ENCODE peak calls at places on chromosomes 5 and 9, in nine cellular contexts. M is stimulated activated CD4-positive, alpha-beta T cell treated with anti-CD3 and anti-CD28 coated beads, Interleukin-2, amount 100 ng/mL, for 48 hours; X is pancreas; V is hypothalamus; B is activated effector memory CD4-positive, alpha-beta T cell treated with anti-CD3 and anti-CD28 coated beads, Interleukin-2, amount 50 U/mL, for 16 hours; R is sciatic nerve; D is Caco-2; T is skeletal muscle cell; I is left ventricle myocardium inferior. O is an unnamed sample.

GRCh38 chr9:104993291-104993963 is 65.5 kb upstream of the ABCA1 start:
- DNase-seq in D (peak), M (no peak), I (peak), V (peak), X (peak), T (peak), R (peak), B (no peak), O (peak)

GRCh38 chr9:87703636-87704276 is 22.2 kb upstream of the CTSL start:
- DNase-seq in V (no peak), R (no peak), M (no peak), X (peak), I (no peak), D (no peak), T (no peak), B (no peak), O (no peak)

GRCh38 chr9:136185596-136185995 is 19.3 kb downstream of the LHX3 start:
- DNase-seq in X (peak), D (no peak), B (no peak), M (no peak), T (no peak), R (no peak), V (no peak), I (no peak), O (no peak)

GRCh38 chr9:93620041-93620506 is 43.7 kb downstream of the PHF2 start:
- DNase-seq in I (no peak), R (no peak), V (no peak), T (no peak), M (no peak), B (no peak), X (no peak), D (no peak), O (no peak)

GRCh38 chr9:90853945-90854344 is 52.3 kb downstream of the SYK start:
- DNase-seq in D (no peak), R (no peak), V (no peak), I (no peak), M (no peak), B (no peak), T (no peak), X (no peak), O (peak)

GRCh38 chr5:124620743-124621142 is 125.7 kb downstream of the ZNF608 start:
- DNase-seq in M (no peak), V (no peak), I (no peak), D (no peak), B (no peak), X (no peak), R (no peak), T (no peak), O (no peak)

GRCh38 chr9:92429866-92430265 is 5.6 kb upstream of the OMD start:
- DNase-seq in T (no peak), D (no peak), X (no peak), B (no peak), I (no peak), V (no peak), R (no peak), M (no peak), O (no peak)

GRCh38 chr9:35716236-35716635 is 15.8 kb downstream of the TLN1 start:
- DNase-seq in T (no peak), V (no peak), M (no peak), B (no peak), I (no peak), D (no peak), X (no peak), R (no peak), O (no peak)

GRCh38 chr5:34053133-34053532 is 10.1 kb upstream of the C1QTNF3 start:
- DNase-seq in D (no peak), B (no peak), X (no peak), M (no peak), V (no peak), I (no peak), T (peak), R (no peak), O (no peak)

GRCh38 chr5:96718635-96719077 is 56.5 kb downstream of the CAST start:
- DNase-seq in T (no peak), R (peak), V (no peak), B (no peak), I (peak), M (no peak), X (peak), D (no peak), O (peak)

GRCh38 chr5:122704247-122705036 is 70.4 kb upstream of the SNX2 start:
- DNase-seq in D (no peak), R (no peak), V (no peak), T (peak), I (no peak), B (no peak), M (no peak), X (no peak), O (no peak)

GRCh38 chr9:18390393-18390792 is 83.6 kb upstream of the ADAMTSL1 start:
- DNase-seq in R (no peak), T (peak), I (no peak), D (no peak), M (no peak), X (no peak), V (no peak), B (no peak), O (no peak)

GRCh38 chr5:636951-637350 is 24.8 kb downstream of the CEP72 start:
- DNase-seq in D (no peak), B (peak), I (no peak), R (no peak), T (no peak), V (no peak), X (no peak), M (no peak), O (peak)

GRCh38 chr9:85521331-85522197 is 220.2 kb downstream of the AGTPBP1 start:
- DNase-seq in M (no peak), X (no peak), R (no peak), V (peak), D (no peak), T (no peak), B (no peak), I (peak), O (no peak)

GRCh38 chr9:92422611-92423010 is 1.7 kb downstream of the OMD start:
- DNase-seq in M (no peak), T (no peak), D (no peak), R (no peak), I (no peak), V (no peak), B (no peak), X (no peak), O (no peak)

O was measured in upper lobe of right lung.